ENCODE peak calls at places on chromosomes 5 and 9, in seven cellular contexts. A is brain microvascular endothelial cell; I is heart left ventricle; V is T-helper 17 cell; K is CD8-positive, alpha-beta memory T cell; F is head of caudate nucleus; N is AG08395. E is an unnamed sample.

GRCh38 chr5:177338251-177339106 is 13.0 kb downstream of the LMAN2 start:
- DNase-seq in A (no peak), I (no peak), V (no peak), K (no peak), F (no peak), N (no peak), E (no peak)

GRCh38 chr5:120789918-120790714 is 326.0 kb downstream of the PRR16 start:
- DNase-seq in A (no peak), I (no peak), V (no peak), K (no peak), F (no peak), N (no peak), E (no peak)

GRCh38 chr9:32928912-32929311 is 72.5 kb downstream of the APTX start:
- DNase-seq in A (no peak), I (no peak), V (no peak), K (no peak), F (no peak), N (no peak), E (no peak)

GRCh38 chr5:92222449-92222848 is 839.3 kb upstream of the ARRDC3 start:
- DNase-seq in A (peak), I (no peak), V (no peak), K (no peak), F (no peak), N (no peak), E (no peak)

GRCh38 chr5:113264061-113264460 is 170.7 kb downstream of the TSSK1B start:
- DNase-seq in A (peak), I (no peak), V (no peak), K (no peak), F (no peak), N (no peak), E (no peak)

GRCh38 chr9:70398145-70398556 is 16.3 kb downstream of the KLF9 start:
- DNase-seq in A (no peak), I (no peak), V (no peak), K (peak), F (no peak), N (no peak), E (no peak)

GRCh38 chr9:23555849-23556248 is 270.2 kb downstream of the ELAVL2 start:
- DNase-seq in A (no peak), I (no peak), V (no peak), K (no peak), F (no peak), N (no peak), E (no peak)

GRCh38 chr5:119318256-119318914 is 37.4 kb upstream of the TNFAIP8 start:
- DNase-seq in A (no peak), I (no peak), V (no peak), K (no peak), F (no peak), N (no peak), E (no peak)

GRCh38 chr9:89603629-89604462 is 966 bp upstream of the GADD45G start:
- DNase-seq in A (no peak), I (peak), V (peak), K (peak), F (peak), N (no peak), E (peak)

GRCh38 chr5:132451387-132451786 is 39.2 kb downstream of the IRF1 start:
- DNase-seq in A (no peak), I (no peak), V (no peak), K (no peak), F (no peak), N (no peak), E (no peak)

GRCh38 chr9:113963017-113963620 is 87.0 kb downstream of the ZNF618 start:
- DNase-seq in A (peak), I (peak), V (no peak), K (no peak), F (peak), N (peak), E (peak)

GRCh38 chr9:6764570-6765334 is 7.0 kb downstream of the KDM4C start:
- DNase-seq in A (no peak), I (no peak), V (no peak), K (no peak), F (no peak), N (no peak), E (no peak)

GRCh38 chr5:147410496-147411395 is 99.1 kb downstream of the DPYSL3 start:
- DNase-seq in A (no peak), I (peak), V (no peak), K (no peak), F (no peak), N (no peak), E (no peak)

GRCh38 chr5:136864960-136865359 is 499.6 kb upstream of the TRPC7 start:
- DNase-seq in A (no peak), I (no peak), V (no peak), K (no peak), F (no peak), N (no peak), E (no peak)

GRCh38 chr5:11048760-11049159 is 287.7 kb upstream of the DAP start:
- DNase-seq in A (no peak), I (no peak), V (no peak), K (no peak), F (no peak), N (no peak), E (no peak)

GRCh38 chr9:79120533-79121315 is 451.0 kb upstream of the TLE4 start:
- DNase-seq in A (no peak), I (no peak), V (no peak), K (no peak), F (no peak), N (no peak), E (no peak)

GRCh38 chr5:83777856-83778255 is 57.2 kb upstream of the HAPLN1 start:
- DNase-seq in A (peak), I (no peak), V (no peak), K (no peak), F (no peak), N (no peak), E (no peak)